ENCODE peak calls at places on chromosomes 4 and X, in six cellular contexts. One of them, this sample, is unnamed.

GRCh38 chr4:16158504-16158852 is 67.8 kb downstream of the TAPT1 start:
- DNase-seq in heart left ventricle: no peak
- DNase-seq in A549: no peak
- DNase-seq in tibial nerve: no peak
- DNase-seq in breast epithelium: no peak
- DNase-seq in ovary: no peak
- DNase-seq in this sample: no peak

GRCh38 chrX:107272431-107272921 is 66.1 kb downstream of the DNAAF6 start:
- DNase-seq in tibial nerve: no peak
- DNase-seq in ovary: no peak
- DNase-seq in A549: peak
- DNase-seq in heart left ventricle: peak
- DNase-seq in breast epithelium: no peak
- DNase-seq in this sample: no peak

GRCh38 chr4:8319731-8320385 is 50.3 kb downstream of the HTRA3 start:
- DNase-seq in heart left ventricle: no peak
- DNase-seq in breast epithelium: no peak
- DNase-seq in tibial nerve: no peak
- DNase-seq in ovary: no peak
- DNase-seq in A549: no peak
- DNase-seq in this sample: peak

GRCh38 chr4:45453258-45453841 is 670.5 kb downstream of the GABRG1 start:
- DNase-seq in breast epithelium: no peak
- DNase-seq in tibial nerve: no peak
- DNase-seq in ovary: no peak
- DNase-seq in A549: no peak
- DNase-seq in heart left ventricle: no peak
- DNase-seq in this sample: no peak

GRCh38 chr4:15695240-15695699 is 7.6 kb upstream of the BST1 start:
- DNase-seq in ovary: no peak
- DNase-seq in heart left ventricle: no peak
- DNase-seq in breast epithelium: no peak
- DNase-seq in tibial nerve: no peak
- DNase-seq in A549: peak
- DNase-seq in this sample: no peak

GRCh38 chr4:105976913-105977312 is 81.6 kb downstream of the NPNT start:
- DNase-seq in breast epithelium: no peak
- DNase-seq in tibial nerve: no peak
- DNase-seq in ovary: no peak
- DNase-seq in A549: no peak
- DNase-seq in heart left ventricle: no peak
- DNase-seq in this sample: no peak

GRCh38 chr4:114383055-114383454 is 215.6 kb upstream of the UGT8 start:
- DNase-seq in A549: no peak
- DNase-seq in breast epithelium: no peak
- DNase-seq in ovary: no peak
- DNase-seq in tibial nerve: no peak
- DNase-seq in heart left ventricle: no peak
- DNase-seq in this sample: no peak

GRCh38 chrX:139759637-139760036 is 51.7 kb upstream of the MCF2 start:
- DNase-seq in A549: peak
- DNase-seq in tibial nerve: no peak
- DNase-seq in breast epithelium: no peak
- DNase-seq in ovary: no peak
- DNase-seq in heart left ventricle: no peak
- DNase-seq in this sample: no peak

GRCh38 chr4:184282251-184282713 is 64.6 kb upstream of the ENPP6 start:
- DNase-seq in breast epithelium: no peak
- DNase-seq in heart left ventricle: no peak
- DNase-seq in A549: no peak
- DNase-seq in ovary: no peak
- DNase-seq in tibial nerve: peak
- DNase-seq in this sample: no peak

GRCh38 chr4:94671113-94671512 is 86.6 kb upstream of the BMPR1B start:
- DNase-seq in ovary: no peak
- DNase-seq in heart left ventricle: no peak
- DNase-seq in tibial nerve: no peak
- DNase-seq in breast epithelium: no peak
- DNase-seq in A549: no peak
- DNase-seq in this sample: no peak

GRCh38 chr4:79331126-79331876 is 5.4 kb upstream of the NAA11 start:
- DNase-seq in ovary: no peak
- DNase-seq in A549: no peak
- DNase-seq in heart left ventricle: no peak
- DNase-seq in breast epithelium: no peak
- DNase-seq in tibial nerve: no peak
- DNase-seq in this sample: no peak

GRCh38 chr4:74181225-74181624 is 23.3 kb downstream of the MTHFD2L start:
- DNase-seq in heart left ventricle: no peak
- DNase-seq in A549: no peak
- DNase-seq in ovary: no peak
- DNase-seq in tibial nerve: no peak
- DNase-seq in breast epithelium: no peak
- DNase-seq in this sample: no peak

GRCh38 chrX:72621619-72622485 is 49.2 kb upstream of the HDAC8 start:
- DNase-seq in breast epithelium: no peak
- DNase-seq in A549: peak
- DNase-seq in heart left ventricle: no peak
- DNase-seq in tibial nerve: no peak
- DNase-seq in ovary: no peak
- DNase-seq in this sample: no peak

GRCh38 chr4:101678180-101678579 is 112.3 kb upstream of the BANK1 start:
- DNase-seq in heart left ventricle: no peak
- DNase-seq in ovary: no peak
- DNase-seq in breast epithelium: no peak
- DNase-seq in A549: no peak
- DNase-seq in tibial nerve: no peak
- DNase-seq in this sample: no peak

GRCh38 chrX:29090811-29091210 is 503.6 kb downstream of the IL1RAPL1 start:
- DNase-seq in breast epithelium: no peak
- DNase-seq in A549: no peak
- DNase-seq in heart left ventricle: no peak
- DNase-seq in tibial nerve: no peak
- DNase-seq in ovary: no peak
- DNase-seq in this sample: no peak

GRCh38 chr4:11635336-11635735 is 206.6 kb upstream of the HS3ST1 start:
- DNase-seq in heart left ventricle: no peak
- DNase-seq in tibial nerve: no peak
- DNase-seq in A549: no peak
- DNase-seq in ovary: no peak
- DNase-seq in breast epithelium: no peak
- DNase-seq in this sample: no peak

GRCh38 chrX:133722756-133723155 is 262.6 kb downstream of the GPC3 start:
- DNase-seq in A549: no peak
- DNase-seq in ovary: no peak
- DNase-seq in heart left ventricle: no peak
- DNase-seq in tibial nerve: no peak
- DNase-seq in breast epithelium: no peak
- DNase-seq in this sample: no peak

GRCh38 chr4:3491681-3492405 is 28.7 kb downstream of the DOK7 start:
- DNase-seq in breast epithelium: no peak
- DNase-seq in ovary: no peak
- DNase-seq in A549: no peak
- DNase-seq in tibial nerve: no peak
- DNase-seq in heart left ventricle: no peak
- DNase-seq in this sample: no peak

GRCh38 chr4:40058121-40058520 is 1.5 kb downstream of the N4BP2 start:
- DNase-seq in breast epithelium: no peak
- DNase-seq in A549: no peak
- DNase-seq in tibial nerve: no peak
- DNase-seq in heart left ventricle: no peak
- DNase-seq in ovary: no peak
- DNase-seq in this sample: no peak

GRCh38 chr4:6493668-6494304 is 21.4 kb upstream of the PPP2R2C start:
- DNase-seq in breast epithelium: no peak
- DNase-seq in tibial nerve: no peak
- DNase-seq in heart left ventricle: no peak
- DNase-seq in A549: no peak
- DNase-seq in ovary: no peak
- DNase-seq in this sample: no peak

GRCh38 chr4:143481361-143481760 is 32.1 kb upstream of the SMARCA5 start:
- DNase-seq in A549: no peak
- DNase-seq in ovary: no peak
- DNase-seq in heart left ventricle: no peak
- DNase-seq in tibial nerve: no peak
- DNase-seq in breast epithelium: no peak
- DNase-seq in this sample: no peak

GRCh38 chr4:22573198-22573597 is 57.3 kb upstream of the ADGRA3 start:
- DNase-seq in tibial nerve: peak
- DNase-seq in A549: no peak
- DNase-seq in ovary: peak
- DNase-seq in breast epithelium: peak
- DNase-seq in heart left ventricle: peak
- DNase-seq in this sample: no peak

GRCh38 chr4:186666750-186667149 is 56.9 kb downstream of the FAT1 start:
- DNase-seq in tibial nerve: no peak
- DNase-seq in heart left ventricle: no peak
- DNase-seq in ovary: no peak
- DNase-seq in breast epithelium: no peak
- DNase-seq in A549: no peak
- DNase-seq in this sample: no peak

DNA sequence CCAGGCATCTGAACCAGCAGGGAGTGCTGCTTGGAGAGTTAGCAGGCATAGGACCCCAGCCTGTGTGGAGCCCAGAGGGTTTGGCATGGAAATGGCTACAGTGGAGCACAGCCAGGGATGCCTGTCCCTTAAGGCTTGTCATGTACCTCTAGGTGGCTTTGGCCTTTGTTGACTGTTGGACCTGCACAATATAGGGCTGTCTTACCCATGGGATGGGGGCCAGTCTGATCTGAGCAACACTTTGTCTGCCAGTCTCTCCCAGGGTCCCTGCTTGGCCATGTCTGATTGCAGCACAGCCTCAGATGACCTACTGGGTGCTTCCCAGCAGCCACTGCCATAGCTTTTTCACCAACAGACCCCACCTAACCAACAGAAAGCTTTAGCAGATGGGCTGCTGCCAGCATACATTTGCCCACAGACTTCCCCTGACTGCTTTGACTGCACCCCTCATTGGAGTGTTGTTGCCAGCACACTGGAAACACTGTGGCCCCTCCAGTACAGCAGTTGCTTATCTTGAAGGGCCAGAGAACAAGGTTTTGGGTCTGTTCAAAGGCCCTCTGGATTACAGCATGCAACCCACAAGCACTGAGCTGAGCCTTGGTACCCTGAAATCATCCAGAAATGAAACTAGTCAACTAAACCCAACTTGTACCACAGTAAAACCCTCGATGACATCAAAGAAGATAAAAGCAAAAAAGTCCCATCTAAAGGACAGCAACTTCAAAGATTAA is 22.1 kb downstream of the ANAPC10 start:
- DNase-seq in A549: no peak
- DNase-seq in heart left ventricle: no peak
- DNase-seq in breast epithelium: no peak
- DNase-seq in tibial nerve: no peak
- DNase-seq in ovary: no peak
- DNase-seq in this sample: no peak
- H3K4me3 ChIP-seq in A549: no peak
- H3K4me3 ChIP-seq in heart left ventricle: no peak
- H3K4me3 ChIP-seq in breast epithelium: no peak
- H3K4me3 ChIP-seq in tibial nerve: no peak
- H3K4me3 ChIP-seq in ovary: no peak
- H3K4me3 ChIP-seq in this sample: no peak

DNA sequence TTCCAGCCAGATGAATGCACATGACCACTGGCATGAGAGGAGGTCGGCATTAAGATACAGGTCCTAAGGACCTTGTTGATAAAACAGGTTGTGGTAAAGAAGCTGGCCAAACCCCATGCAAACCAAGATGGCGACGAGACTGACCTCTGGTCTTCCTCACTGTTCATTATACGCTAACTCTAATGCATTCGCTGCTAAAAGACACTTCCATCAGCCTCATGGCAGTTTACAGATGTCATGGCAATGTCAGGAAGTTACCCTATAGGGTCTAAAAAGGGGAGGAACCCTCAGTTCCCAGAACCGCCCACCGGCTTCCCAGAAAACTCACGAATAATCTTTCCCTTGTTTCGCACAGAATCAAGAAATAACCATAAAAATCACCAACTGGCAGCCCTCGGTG is 182.4 kb downstream of the DHRSX start:
- DNase-seq in A549: no peak
- DNase-seq in breast epithelium: no peak
- DNase-seq in ovary: no peak
- DNase-seq in heart left ventricle: no peak
- DNase-seq in tibial nerve: no peak
- DNase-seq in this sample: no peak
- TF ChIP-seq POLR2A in A549: no peak
- TF ChIP-seq POLR2A in breast epithelium: no peak
- TF ChIP-seq POLR2A in ovary: no peak
- TF ChIP-seq POLR2A in heart left ventricle: no peak
- TF ChIP-seq POLR2A in tibial nerve: no peak
- TF ChIP-seq POLR2A in this sample: no peak

DNA sequence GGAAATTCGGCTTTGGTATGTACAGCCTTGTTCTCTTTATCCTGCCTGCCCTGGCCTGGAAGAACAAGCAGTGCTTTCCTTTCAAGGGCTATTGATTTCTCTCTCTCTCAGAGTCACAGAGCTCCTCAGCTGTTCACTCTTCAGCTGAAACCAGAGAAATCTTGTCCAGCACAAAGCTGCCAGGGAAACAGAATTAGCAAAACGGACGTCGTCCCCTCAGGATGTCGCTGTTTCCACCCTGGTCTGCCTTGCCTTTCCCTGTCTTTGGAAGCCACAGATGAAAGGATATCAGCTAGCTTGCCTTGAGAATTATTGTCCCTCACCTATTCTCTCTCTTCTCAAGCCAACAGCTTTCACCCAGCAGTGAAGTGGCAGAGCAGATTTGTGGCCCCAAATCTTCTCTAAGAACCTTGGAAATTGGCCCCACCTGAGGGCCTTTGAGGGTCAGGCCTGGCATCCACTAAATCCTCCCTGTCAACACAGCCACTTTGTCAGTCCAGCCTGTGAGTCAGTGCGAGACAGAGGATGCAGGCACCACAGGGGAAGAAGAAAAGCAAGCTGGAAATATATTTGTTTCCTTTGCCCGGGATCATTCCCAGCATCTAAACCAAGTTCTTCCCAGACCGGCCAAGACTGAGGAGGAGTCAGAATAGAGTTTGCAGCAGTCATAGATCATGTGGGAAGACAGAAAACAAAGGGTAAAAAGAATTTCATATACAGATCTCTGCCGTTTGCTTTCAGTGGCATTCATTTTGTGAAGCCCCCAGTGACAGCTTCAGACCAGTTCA is 63.8 kb upstream of the MTM1 start:
- DNase-seq in A549: no peak
- DNase-seq in breast epithelium: no peak
- DNase-seq in tibial nerve: no peak
- DNase-seq in ovary: no peak
- DNase-seq in heart left ventricle: no peak
- DNase-seq in this sample: peak
- TF ChIP-seq CTCF in A549: no peak
- TF ChIP-seq CTCF in breast epithelium: no peak
- TF ChIP-seq CTCF in tibial nerve: no peak
- TF ChIP-seq CTCF in ovary: no peak
- TF ChIP-seq CTCF in heart left ventricle: no peak
- TF ChIP-seq CTCF in this sample: no peak

DNA sequence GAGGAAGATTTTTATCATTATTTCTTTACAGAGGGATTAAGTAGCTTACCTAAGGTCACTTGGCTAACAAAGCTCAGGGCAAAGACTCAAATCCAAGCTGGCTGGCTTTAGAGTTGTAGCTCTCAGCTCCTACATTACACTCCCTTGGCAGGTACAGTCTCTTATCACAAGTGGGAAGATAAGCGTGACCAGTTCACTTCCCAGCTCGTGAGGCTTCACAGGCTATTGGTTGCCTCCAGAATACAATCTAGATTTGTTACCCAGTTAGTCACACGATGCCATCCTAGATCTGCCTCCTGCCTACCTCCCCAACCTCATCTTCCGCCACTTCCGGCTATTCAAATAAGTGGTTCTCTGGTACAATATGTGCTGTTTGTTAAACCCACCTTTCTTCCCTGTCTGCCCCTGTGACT is 3.7 kb downstream of the MMRN1 start:
- DNase-seq in breast epithelium: no peak
- DNase-seq in tibial nerve: no peak
- DNase-seq in A549: no peak
- DNase-seq in heart left ventricle: no peak
- DNase-seq in ovary: no peak
- DNase-seq in this sample: no peak
- H3K4me3 ChIP-seq in breast epithelium: peak
- H3K4me3 ChIP-seq in tibial nerve: no peak
- H3K4me3 ChIP-seq in A549: no peak
- H3K4me3 ChIP-seq in heart left ventricle: no peak
- H3K4me3 ChIP-seq in ovary: no peak
- H3K4me3 ChIP-seq in this sample: no peak

This sample was measured in lower leg skin.